ENCODE peak calls at places on chromosome 17, in seven cellular contexts. S is NCI-H1048, Z is B cell, O is mucosa of descending colon, Q is dorsolateral prefrontal cortex, N is Calu3, I is endothelial cell. X is an unnamed sample.

GRCh38 chr17:82126479-82127314 is 28.7 kb upstream of the FASN start:
- DNase-seq in S (no peak), Z (no peak), O (peak), Q (no peak), N (no peak), I (no peak), X (no peak)

GRCh38 chr17:16912021-16912962 is 59.6 kb downstream of the TNFRSF13B start:
- DNase-seq in S (no peak), Z (no peak), O (no peak), Q (no peak), N (no peak), I (no peak), X (no peak)

GRCh38 chr17:37447641-37448040 is 41.0 kb downstream of the TADA2A start:
- DNase-seq in S (no peak), Z (no peak), O (no peak), Q (no peak), N (no peak), I (no peak), X (no peak)

GRCh38 chr17:32445075-32445427 is 741 bp downstream of the PSMD11 start:
- DNase-seq in S (no peak), Z (no peak), O (peak), Q (no peak), N (peak), I (no peak), X (no peak)

GRCh38 chr17:55607736-55608341 is 96.6 kb upstream of the SMIM36 start:
- DNase-seq in S (no peak), Z (no peak), O (peak), Q (no peak), N (peak), I (no peak), X (no peak)

GRCh38 chr17:6170349-6170748 is 100.2 kb downstream of the WSCD1 start:
- DNase-seq in S (no peak), Z (no peak), O (no peak), Q (no peak), N (no peak), I (no peak), X (no peak)

GRCh38 chr17:64174686-64175456 is 44.9 kb upstream of the ERN1 start:
- DNase-seq in S (no peak), Z (no peak), O (peak), Q (peak), N (no peak), I (no peak), X (no peak)

GRCh38 chr17:61345081-61345480 is 54.6 kb upstream of the TBX2 start:
- DNase-seq in S (no peak), Z (no peak), O (no peak), Q (no peak), N (no peak), I (no peak), X (no peak)

GRCh38 chr17:379531-380200 is 27.1 kb upstream of the RPH3AL start:
- DNase-seq in S (no peak), Z (no peak), O (no peak), Q (no peak), N (no peak), I (no peak), X (no peak)

GRCh38 chr17:75181608-75182318 is 996 bp downstream of the SUMO2 start:
- DNase-seq in S (no peak), Z (peak), O (peak), Q (no peak), N (peak), I (no peak), X (no peak)

GRCh38 chr17:50256826-50257573 is 17.3 kb upstream of the TMEM92 start:
- DNase-seq in S (no peak), Z (no peak), O (no peak), Q (no peak), N (no peak), I (no peak), X (no peak)

GRCh38 chr17:77325826-77326581 is 185.2 kb downstream of the SEC14L1 start:
- DNase-seq in S (no peak), Z (peak), O (peak), Q (peak), N (no peak), I (no peak), X (no peak)

GRCh38 chr17:78235885-78236284 is 4.5 kb downstream of the TMEM235 start:
- DNase-seq in S (no peak), Z (no peak), O (no peak), Q (no peak), N (no peak), I (no peak), X (no peak)

GRCh38 chr17:79944821-79945391 is 90.8 kb downstream of the TBC1D16 start:
- DNase-seq in S (no peak), Z (no peak), O (no peak), Q (peak), N (no peak), I (no peak), X (no peak)

GRCh38 chr17:76076100-76076764 is 1.7 kb downstream of the GALR2 start:
- DNase-seq in S (no peak), Z (no peak), O (no peak), Q (no peak), N (no peak), I (no peak), X (no peak)

GRCh38 chr17:75681289-75681688 is 14.2 kb downstream of the SAP30BP start:
- DNase-seq in S (no peak), Z (no peak), O (no peak), Q (no peak), N (no peak), I (no peak), X (no peak)

GRCh38 chr17:54969658-54970572 is 1.4 kb downstream of the STXBP4 start:
- DNase-seq in S (no peak), Z (no peak), O (no peak), Q (no peak), N (no peak), I (no peak), X (no peak)

GRCh38 chr17:34436607-34437006 is 73.6 kb upstream of the CCL1 start:
- DNase-seq in S (no peak), Z (no peak), O (no peak), Q (no peak), N (no peak), I (no peak), X (no peak)

GRCh38 chr17:28950017-28950751 is 1.1 kb downstream of the PHF12 start:
- DNase-seq in S (no peak), Z (peak), O (peak), Q (peak), N (peak), I (peak), X (peak)

GRCh38 chr17:57537524-57538410 is 207.3 kb downstream of the CCDC182 start:
- DNase-seq in S (no peak), Z (no peak), O (no peak), Q (no peak), N (no peak), I (no peak), X (no peak)

GRCh38 chr17:40447148-40447644 is 3.9 kb downstream of the IGFBP4 start:
- DNase-seq in S (no peak), Z (no peak), O (peak), Q (no peak), N (no peak), I (no peak), X (no peak)